ENCODE peak calls at places on chromosomes 12 and 14, in five cellular contexts. H is EH; K is posterior cingulate gyrus; X is GDM1; E is effector memory CD4-positive, alpha-beta T cell. C is an unnamed sample.

GRCh38 chr14:28987516-28987915 is 220.9 kb downstream of the FOXG1 start:
- DNase-seq in K (no peak), H (peak), E (no peak), X (no peak), C (no peak)

GRCh38 chr14:94157195-94157594 is 16.9 kb upstream of the PPP4R4 start:
- DNase-seq in E (no peak), H (no peak), K (no peak), X (no peak), C (no peak)

GRCh38 chr12:28242888-28243633 is 52.8 kb downstream of the CCDC91 start:
- DNase-seq in K (no peak), X (no peak), E (no peak), H (no peak), C (no peak)

GRCh38 chr14:80606347-80606772 is 335.2 kb downstream of the CEP128 start:
- DNase-seq in E (no peak), H (no peak), K (no peak), X (no peak), C (no peak)

GRCh38 chr12:4286228-4286627 is 12.7 kb downstream of the CCND2 start:
- DNase-seq in H (no peak), K (no peak), X (no peak), E (no peak), C (no peak)

GRCh38 chr14:52891800-52892199 is 59.0 kb downstream of the FERMT2 start:
- DNase-seq in X (no peak), E (no peak), K (no peak), H (no peak), C (no peak)

GRCh38 chr12:6285063-6285477 is 25.4 kb upstream of the PLEKHG6 start:
- DNase-seq in K (peak), X (peak), E (peak), H (peak), C (no peak)

GRCh38 chr12:13592063-13592942 is 389.1 kb downstream of the GRIN2B start:
- DNase-seq in H (no peak), X (no peak), K (no peak), E (no peak), C (peak)

GRCh38 chr12:92007787-92008186 is 137.9 kb downstream of the BTG1 start:
- DNase-seq in K (no peak), H (no peak), E (no peak), X (no peak), C (no peak)

GRCh38 chr12:57242691-57243454 is 8.1 kb downstream of the STAC3 start:
- DNase-seq in X (peak), E (no peak), H (peak), K (peak), C (peak)

GRCh38 chr12:67367843-67368242 is 98.7 kb downstream of the CAND1 start:
- DNase-seq in H (peak), E (no peak), K (no peak), X (no peak), C (no peak)

GRCh38 chr12:1205512-1206060 is 214.6 kb downstream of the ERC1 start:
- DNase-seq in K (no peak), H (peak), E (no peak), X (no peak), C (no peak)

GRCh38 chr14:68669644-68670343 is 123.1 kb downstream of the ZFP36L1 start:
- DNase-seq in E (no peak), X (no peak), H (peak), K (no peak), C (no peak)

GRCh38 chr12:93689076-93689834 is 12.1 kb downstream of the CRADD start:
- DNase-seq in H (no peak), K (no peak), E (no peak), X (no peak), C (no peak)

GRCh38 chr12:107372229-107372658 is 278.9 kb upstream of the CRY1 start:
- DNase-seq in E (peak), K (no peak), X (no peak), H (no peak), C (no peak)

GRCh38 chr12:66668311-66668710 is 10.6 kb downstream of the GRIP1 start:
- DNase-seq in E (no peak), K (no peak), X (no peak), H (no peak), C (no peak)

GRCh38 chr12:11901687-11902524 is 168.8 kb upstream of the BCL2L14 start:
- DNase-seq in H (no peak), K (no peak), X (no peak), E (no peak), C (no peak)

GRCh38 chr14:90842726-90843125 is 26.5 kb upstream of the TTC7B start:
- DNase-seq in E (no peak), K (peak), H (no peak), X (no peak), C (no peak)

GRCh38 chr12:114918535-114919233 is 234.7 kb upstream of the TBX3 start:
- DNase-seq in K (no peak), E (no peak), X (no peak), H (peak), C (no peak)

GRCh38 chr12:109266106-109266879 is 42.8 kb downstream of the FOXN4 start:
- DNase-seq in X (no peak), H (peak), K (peak), E (no peak), C (no peak)

GRCh38 chr14:82778008-82778407 is 1244.4 kb upstream of the SEL1L start:
- DNase-seq in E (no peak), H (no peak), K (no peak), X (no peak), C (no peak)

GRCh38 chr14:63045234-63045611 is at the start of gene KCNH5:
- DNase-seq in K (peak), E (no peak), H (peak), X (no peak), C (no peak)

GRCh38 chr14:57943541-57943940 is 77.6 kb upstream of the SLC35F4 start:
- DNase-seq in E (no peak), X (no peak), K (no peak), H (no peak), C (no peak)

GRCh38 chr12:100611031-100611430 is 37.5 kb downstream of the GAS2L3 start:
- DNase-seq in K (no peak), E (no peak), X (no peak), H (peak), C (no peak)

GRCh38 chr12:9331218-9331626 is 123.0 kb upstream of the PZP start:
- DNase-seq in X (peak), K (peak), E (peak), H (peak), C (no peak)

GRCh38 chr14:55297611-55298323 is 26.5 kb downstream of the FBXO34 start:
- DNase-seq in H (no peak), X (no peak), K (no peak), E (no peak), C (no peak)

GRCh38 chr12:132610051-132610759 is at the start of gene LRCOL1:
- DNase-seq in X (no peak), K (peak), E (no peak), H (peak), C (no peak)

GRCh38 chr14:104206281-104206904 is 68.0 kb downstream of the KIF26A start:
- DNase-seq in K (peak), H (no peak), E (no peak), X (no peak), C (no peak)

GRCh38 chr12:1935700-1936378 is 17.4 kb upstream of the CACNA2D4 start:
- DNase-seq in E (no peak), H (no peak), K (peak), X (no peak), C (no peak)

GRCh38 chr12:127582074-127582473 is 684.9 kb upstream of the TMEM132C start:
- DNase-seq in X (no peak), E (no peak), H (no peak), K (no peak), C (no peak)

GRCh38 chr12:2355198-2355597 is 302.4 kb downstream of the CACNA1C start:
- DNase-seq in E (no peak), H (no peak), X (no peak), K (no peak), C (no peak)

GRCh38 chr12:54294152-54294913 is 6.5 kb downstream of the NFE2 start:
- DNase-seq in E (peak), X (peak), H (peak), K (peak), C (no peak)

GRCh38 chr14:98742001-98742400 is 530.0 kb downstream of the BCL11B start:
- DNase-seq in K (no peak), H (no peak), E (no peak), X (no peak), C (no peak)

GRCh38 chr14:49294736-49295135 is 291.4 kb downstream of the RPS29 start:
- DNase-seq in E (no peak), K (no peak), H (no peak), X (no peak), C (no peak)